ENCODE peak calls at places on chromosomes 12 and 14, in ten cellular contexts. One of them, this sample, is unnamed.

GRCh38 chr14:80215081-80215480 is 3.8 kb upstream of the DIO2 start:
- DNase-seq in NCI-H345: no peak
- DNase-seq in RPMI7951: no peak
- DNase-seq in H54: no peak
- DNase-seq in neural progenitor cell: no peak
- DNase-seq in choroid plexus epithelial cell: peak; percentile 23
- DNase-seq in foreskin fibroblast: no peak
- DNase-seq in AG08396: no peak
- DNase-seq in effector CD4-positive, alpha-beta T cell: no peak
- DNase-seq in Right ventricle myocardium superior: no peak
- DNase-seq in this sample: no peak

GRCh38 chr12:72989458-72989947 is 717.3 kb downstream of the TRHDE start:
- DNase-seq in NCI-H345: no peak
- DNase-seq in RPMI7951: no peak
- DNase-seq in H54: no peak
- DNase-seq in neural progenitor cell: no peak
- DNase-seq in choroid plexus epithelial cell: no peak
- DNase-seq in foreskin fibroblast: no peak
- DNase-seq in AG08396: no peak
- DNase-seq in effector CD4-positive, alpha-beta T cell: no peak
- DNase-seq in Right ventricle myocardium superior: no peak
- DNase-seq in this sample: no peak

GRCh38 chr12:39081910-39082309 is 176.5 kb upstream of the CPNE8 start:
- DNase-seq in NCI-H345: no peak
- DNase-seq in RPMI7951: no peak
- DNase-seq in H54: no peak
- DNase-seq in neural progenitor cell: no peak
- DNase-seq in choroid plexus epithelial cell: no peak
- DNase-seq in foreskin fibroblast: no peak
- DNase-seq in AG08396: no peak
- DNase-seq in effector CD4-positive, alpha-beta T cell: no peak
- DNase-seq in Right ventricle myocardium superior: no peak
- DNase-seq in this sample: no peak

GRCh38 chr12:124742702-124743101 is 121.0 kb downstream of the SCARB1 start:
- DNase-seq in NCI-H345: no peak
- DNase-seq in RPMI7951: no peak
- DNase-seq in H54: no peak
- DNase-seq in neural progenitor cell: no peak
- DNase-seq in choroid plexus epithelial cell: no peak
- DNase-seq in foreskin fibroblast: no peak
- DNase-seq in AG08396: no peak
- DNase-seq in effector CD4-positive, alpha-beta T cell: no peak
- DNase-seq in Right ventricle myocardium superior: no peak
- DNase-seq in this sample: no peak

GRCh38 chr12:57897296-57897974 is 43.9 kb upstream of the ATP23 start:
- DNase-seq in NCI-H345: no peak
- DNase-seq in RPMI7951: no peak
- DNase-seq in H54: no peak
- DNase-seq in neural progenitor cell: no peak
- DNase-seq in choroid plexus epithelial cell: no peak
- DNase-seq in foreskin fibroblast: no peak
- DNase-seq in AG08396: no peak
- DNase-seq in effector CD4-positive, alpha-beta T cell: no peak
- DNase-seq in Right ventricle myocardium superior: no peak
- DNase-seq in this sample: no peak

GRCh38 chr12:102406033-102406584 is 74.3 kb downstream of the IGF1 start:
- DNase-seq in NCI-H345: peak; percentile 99
- DNase-seq in RPMI7951: no peak
- DNase-seq in H54: no peak
- DNase-seq in neural progenitor cell: peak; percentile 42
- DNase-seq in choroid plexus epithelial cell: peak; percentile 0
- DNase-seq in foreskin fibroblast: peak; percentile 34
- DNase-seq in AG08396: peak; percentile 17
- DNase-seq in effector CD4-positive, alpha-beta T cell: no peak
- DNase-seq in Right ventricle myocardium superior: peak; percentile 44
- DNase-seq in this sample: peak; percentile 4

GRCh38 chr14:89654998-89655397 is 238.0 kb upstream of the FOXN3 start:
- DNase-seq in NCI-H345: peak; percentile 62
- DNase-seq in RPMI7951: no peak
- DNase-seq in H54: no peak
- DNase-seq in neural progenitor cell: no peak
- DNase-seq in choroid plexus epithelial cell: no peak
- DNase-seq in foreskin fibroblast: no peak
- DNase-seq in AG08396: no peak
- DNase-seq in effector CD4-positive, alpha-beta T cell: no peak
- DNase-seq in Right ventricle myocardium superior: no peak
- DNase-seq in this sample: no peak

GRCh38 chr12:102197789-102198188 is at the start of gene PMCH:
- DNase-seq in NCI-H345: no peak
- DNase-seq in RPMI7951: peak; percentile 2
- DNase-seq in H54: no peak
- DNase-seq in neural progenitor cell: no peak
- DNase-seq in choroid plexus epithelial cell: peak; percentile 58
- DNase-seq in foreskin fibroblast: peak; percentile 16
- DNase-seq in AG08396: peak; percentile 11
- DNase-seq in effector CD4-positive, alpha-beta T cell: no peak
- DNase-seq in Right ventricle myocardium superior: no peak
- DNase-seq in this sample: no peak

GRCh38 chr12:122368361-122369073 is 54.0 kb downstream of the CLIP1 start:
- DNase-seq in NCI-H345: peak; percentile 13
- DNase-seq in RPMI7951: peak; percentile 26
- DNase-seq in H54: no peak
- DNase-seq in neural progenitor cell: no peak
- DNase-seq in choroid plexus epithelial cell: peak; percentile 65
- DNase-seq in foreskin fibroblast: peak; percentile 44
- DNase-seq in AG08396: peak; percentile 8
- DNase-seq in effector CD4-positive, alpha-beta T cell: no peak
- DNase-seq in Right ventricle myocardium superior: no peak
- DNase-seq in this sample: peak; percentile 28

GRCh38 chr14:70952485-70952884 is 45.2 kb downstream of the PCNX1 start:
- DNase-seq in NCI-H345: no peak
- DNase-seq in RPMI7951: no peak
- DNase-seq in H54: no peak
- DNase-seq in neural progenitor cell: no peak
- DNase-seq in choroid plexus epithelial cell: no peak
- DNase-seq in foreskin fibroblast: no peak
- DNase-seq in AG08396: no peak
- DNase-seq in effector CD4-positive, alpha-beta T cell: no peak
- DNase-seq in Right ventricle myocardium superior: no peak
- DNase-seq in this sample: no peak

GRCh38 chr14:96091149-96091693 is 52.1 kb downstream of the C14orf132 start:
- DNase-seq in NCI-H345: peak; percentile 29
- DNase-seq in RPMI7951: no peak
- DNase-seq in H54: no peak
- DNase-seq in neural progenitor cell: no peak
- DNase-seq in choroid plexus epithelial cell: no peak
- DNase-seq in foreskin fibroblast: no peak
- DNase-seq in AG08396: no peak
- DNase-seq in effector CD4-positive, alpha-beta T cell: no peak
- DNase-seq in Right ventricle myocardium superior: no peak
- DNase-seq in this sample: no peak

GRCh38 chr14:32121536-32121935 is 44.4 kb downstream of the ARHGAP5 start:
- DNase-seq in NCI-H345: no peak
- DNase-seq in RPMI7951: no peak
- DNase-seq in H54: no peak
- DNase-seq in neural progenitor cell: no peak
- DNase-seq in choroid plexus epithelial cell: no peak
- DNase-seq in foreskin fibroblast: peak; percentile 54
- DNase-seq in AG08396: no peak
- DNase-seq in effector CD4-positive, alpha-beta T cell: no peak
- DNase-seq in Right ventricle myocardium superior: no peak
- DNase-seq in this sample: no peak

GRCh38 chr12:44021471-44021971 is 185.6 kb downstream of the TMEM117 start:
- DNase-seq in NCI-H345: no peak
- DNase-seq in RPMI7951: no peak
- DNase-seq in H54: no peak
- DNase-seq in neural progenitor cell: no peak
- DNase-seq in choroid plexus epithelial cell: no peak
- DNase-seq in foreskin fibroblast: no peak
- DNase-seq in AG08396: no peak
- DNase-seq in effector CD4-positive, alpha-beta T cell: no peak
- DNase-seq in Right ventricle myocardium superior: no peak
- DNase-seq in this sample: no peak

GRCh38 chr12:124788936-124789555 is 74.6 kb downstream of the SCARB1 start:
- DNase-seq in NCI-H345: no peak
- DNase-seq in RPMI7951: no peak
- DNase-seq in H54: no peak
- DNase-seq in neural progenitor cell: no peak
- DNase-seq in choroid plexus epithelial cell: no peak
- DNase-seq in foreskin fibroblast: no peak
- DNase-seq in AG08396: no peak
- DNase-seq in effector CD4-positive, alpha-beta T cell: no peak
- DNase-seq in Right ventricle myocardium superior: no peak
- DNase-seq in this sample: no peak

GRCh38 chr14:26068060-26068459 is 529.8 kb downstream of the NOVA1 start:
- DNase-seq in NCI-H345: no peak
- DNase-seq in RPMI7951: no peak
- DNase-seq in H54: no peak
- DNase-seq in neural progenitor cell: no peak
- DNase-seq in choroid plexus epithelial cell: no peak
- DNase-seq in foreskin fibroblast: no peak
- DNase-seq in AG08396: no peak
- DNase-seq in effector CD4-positive, alpha-beta T cell: no peak
- DNase-seq in Right ventricle myocardium superior: no peak
- DNase-seq in this sample: no peak

GRCh38 chr12:27614386-27614785 is 81.9 kb upstream of the REP15 start:
- DNase-seq in NCI-H345: no peak
- DNase-seq in RPMI7951: no peak
- DNase-seq in H54: no peak
- DNase-seq in neural progenitor cell: no peak
- DNase-seq in choroid plexus epithelial cell: no peak
- DNase-seq in foreskin fibroblast: no peak
- DNase-seq in AG08396: no peak
- DNase-seq in effector CD4-positive, alpha-beta T cell: no peak
- DNase-seq in Right ventricle myocardium superior: no peak
- DNase-seq in this sample: no peak

GRCh38 chr12:21502164-21502496 is 541 bp downstream of the GOLT1B start:
- DNase-seq in NCI-H345: peak; percentile 38
- DNase-seq in RPMI7951: peak; percentile 33
- DNase-seq in H54: peak; percentile 4
- DNase-seq in neural progenitor cell: no peak
- DNase-seq in choroid plexus epithelial cell: peak; percentile 43
- DNase-seq in foreskin fibroblast: peak; percentile 41
- DNase-seq in AG08396: peak; percentile 11
- DNase-seq in effector CD4-positive, alpha-beta T cell: no peak
- DNase-seq in Right ventricle myocardium superior: no peak
- DNase-seq in this sample: no peak

GRCh38 chr12:97875064-97875463 is 412.5 kb downstream of the RMST start:
- DNase-seq in NCI-H345: no peak
- DNase-seq in RPMI7951: no peak
- DNase-seq in H54: no peak
- DNase-seq in neural progenitor cell: no peak
- DNase-seq in choroid plexus epithelial cell: no peak
- DNase-seq in foreskin fibroblast: no peak
- DNase-seq in AG08396: no peak
- DNase-seq in effector CD4-positive, alpha-beta T cell: no peak
- DNase-seq in Right ventricle myocardium superior: no peak
- DNase-seq in this sample: no peak

GRCh38 chr14:92613008-92613658 is 99.6 kb downstream of the RIN3 start:
- DNase-seq in NCI-H345: peak; percentile 31
- DNase-seq in RPMI7951: no peak
- DNase-seq in H54: peak; percentile 30
- DNase-seq in neural progenitor cell: peak; percentile 78
- DNase-seq in choroid plexus epithelial cell: peak; percentile 20
- DNase-seq in foreskin fibroblast: peak; percentile 29
- DNase-seq in AG08396: no peak
- DNase-seq in effector CD4-positive, alpha-beta T cell: peak; percentile 53
- DNase-seq in Right ventricle myocardium superior: peak; percentile 70
- DNase-seq in this sample: peak; percentile 29

GRCh38 chr12:83036847-83037246 is 350.1 kb downstream of the TMTC2 start:
- DNase-seq in NCI-H345: no peak
- DNase-seq in RPMI7951: no peak
- DNase-seq in H54: no peak
- DNase-seq in neural progenitor cell: no peak
- DNase-seq in choroid plexus epithelial cell: no peak
- DNase-seq in foreskin fibroblast: no peak
- DNase-seq in AG08396: no peak
- DNase-seq in effector CD4-positive, alpha-beta T cell: no peak
- DNase-seq in Right ventricle myocardium superior: no peak
- DNase-seq in this sample: no peak

GRCh38 chr12:94770777-94771176 is 120.4 kb upstream of the TMCC3 start:
- DNase-seq in NCI-H345: no peak
- DNase-seq in RPMI7951: no peak
- DNase-seq in H54: no peak
- DNase-seq in neural progenitor cell: no peak
- DNase-seq in choroid plexus epithelial cell: no peak
- DNase-seq in foreskin fibroblast: no peak
- DNase-seq in AG08396: no peak
- DNase-seq in effector CD4-positive, alpha-beta T cell: no peak
- DNase-seq in Right ventricle myocardium superior: no peak
- DNase-seq in this sample: no peak

GRCh38 chr12:44088647-44089046 is 252.8 kb downstream of the TMEM117 start:
- DNase-seq in NCI-H345: no peak
- DNase-seq in RPMI7951: no peak
- DNase-seq in H54: no peak
- DNase-seq in neural progenitor cell: no peak
- DNase-seq in choroid plexus epithelial cell: no peak
- DNase-seq in foreskin fibroblast: no peak
- DNase-seq in AG08396: no peak
- DNase-seq in effector CD4-positive, alpha-beta T cell: no peak
- DNase-seq in Right ventricle myocardium superior: no peak
- DNase-seq in this sample: no peak

GRCh38 chr14:102659797-102660196 is 67.3 kb downstream of the RCOR1 start:
- DNase-seq in NCI-H345: no peak
- DNase-seq in RPMI7951: peak; percentile 25
- DNase-seq in H54: no peak
- DNase-seq in neural progenitor cell: no peak
- DNase-seq in choroid plexus epithelial cell: peak; percentile 74
- DNase-seq in foreskin fibroblast: peak; percentile 52
- DNase-seq in AG08396: no peak
- DNase-seq in effector CD4-positive, alpha-beta T cell: no peak
- DNase-seq in Right ventricle myocardium superior: no peak
- DNase-seq in this sample: peak; percentile 31

GRCh38 chr12:47949441-47950341 is 13.7 kb upstream of the TMEM106C start:
- DNase-seq in NCI-H345: no peak
- DNase-seq in RPMI7951: peak; percentile 76
- DNase-seq in H54: peak; percentile 92
- DNase-seq in neural progenitor cell: peak; percentile 91
- DNase-seq in choroid plexus epithelial cell: peak; percentile 83
- DNase-seq in foreskin fibroblast: peak; percentile 91
- DNase-seq in AG08396: peak; percentile 93
- DNase-seq in effector CD4-positive, alpha-beta T cell: peak; percentile 38
- DNase-seq in Right ventricle myocardium superior: peak; percentile 88
- DNase-seq in this sample: peak; percentile 82

GRCh38 chr14:100222219-100223093 is 16.5 kb upstream of the YY1 start:
- DNase-seq in NCI-H345: no peak
- DNase-seq in RPMI7951: no peak
- DNase-seq in H54: no peak
- DNase-seq in neural progenitor cell: peak; percentile 64
- DNase-seq in choroid plexus epithelial cell: peak; percentile 22
- DNase-seq in foreskin fibroblast: no peak
- DNase-seq in AG08396: no peak
- DNase-seq in effector CD4-positive, alpha-beta T cell: no peak
- DNase-seq in Right ventricle myocardium superior: no peak
- DNase-seq in this sample: no peak

GRCh38 chr14:63046339-63047268 is 1.3 kb upstream of the KCNH5 start:
- DNase-seq in NCI-H345: peak; percentile 48
- DNase-seq in RPMI7951: no peak
- DNase-seq in H54: no peak
- DNase-seq in neural progenitor cell: peak; percentile 47
- DNase-seq in choroid plexus epithelial cell: no peak
- DNase-seq in foreskin fibroblast: no peak
- DNase-seq in AG08396: no peak
- DNase-seq in effector CD4-positive, alpha-beta T cell: no peak
- DNase-seq in Right ventricle myocardium superior: no peak
- DNase-seq in this sample: no peak